ENCODE peak calls at places on chromosome 6, in four cellular contexts. One of them, this sample, is unnamed.

GRCh38 chr6:33073431-33073871 is at the start of gene HLA-DPA1:
- DNase-seq in neural progenitor cell: no peak
- DNase-seq in tibial artery: peak
- DNase-seq in heart left ventricle: peak
- DNase-seq in this sample: no peak

GRCh38 chr6:116975600-116975999 is 98.6 kb downstream of the RFX6 start:
- DNase-seq in neural progenitor cell: no peak
- DNase-seq in tibial artery: no peak
- DNase-seq in heart left ventricle: no peak
- DNase-seq in this sample: no peak

GRCh38 chr6:157263146-157263545 is 60.2 kb downstream of the TMEM242 start:
- DNase-seq in neural progenitor cell: no peak
- DNase-seq in tibial artery: no peak
- DNase-seq in heart left ventricle: no peak
- DNase-seq in this sample: no peak

GRCh38 chr6:48809700-48810099 is 653.4 kb downstream of the MMUT start:
- DNase-seq in neural progenitor cell: no peak
- DNase-seq in tibial artery: no peak
- DNase-seq in heart left ventricle: no peak
- DNase-seq in this sample: no peak

GRCh38 chr6:75275067-75275466 is 9.5 kb downstream of the TMEM30A start:
- DNase-seq in neural progenitor cell: no peak
- DNase-seq in tibial artery: no peak
- DNase-seq in heart left ventricle: no peak
- DNase-seq in this sample: no peak

GRCh38 chr6:156425374-156425773 is 351.8 kb upstream of the ARID1B start:
- DNase-seq in neural progenitor cell: no peak
- DNase-seq in tibial artery: no peak
- DNase-seq in heart left ventricle: no peak
- DNase-seq in this sample: no peak

GRCh38 chr6:31582230-31582601 is at the start of gene LTB:
- DNase-seq in neural progenitor cell: no peak
- DNase-seq in tibial artery: no peak
- DNase-seq in heart left ventricle: no peak
- DNase-seq in this sample: no peak

GRCh38 chr6:16730720-16731502 is 30.3 kb downstream of the ATXN1 start:
- DNase-seq in neural progenitor cell: no peak
- DNase-seq in tibial artery: no peak
- DNase-seq in heart left ventricle: no peak
- DNase-seq in this sample: no peak

GRCh38 chr6:7975764-7976146 is 65.2 kb upstream of the TXNDC5 start:
- DNase-seq in neural progenitor cell: no peak
- DNase-seq in tibial artery: peak
- DNase-seq in heart left ventricle: peak
- DNase-seq in this sample: no peak

GRCh38 chr6:143146186-143146831 is 85.6 kb downstream of the AIG1 start:
- DNase-seq in neural progenitor cell: no peak
- DNase-seq in tibial artery: no peak
- DNase-seq in heart left ventricle: no peak
- DNase-seq in this sample: no peak

GRCh38 chr6:25973923-25974555 is 11.4 kb downstream of the TRIM38 start:
- DNase-seq in neural progenitor cell: no peak
- DNase-seq in tibial artery: no peak
- DNase-seq in heart left ventricle: no peak
- DNase-seq in this sample: no peak

GRCh38 chr6:155310596-155310995 is 3.7 kb downstream of the TFB1M start:
- DNase-seq in neural progenitor cell: no peak
- DNase-seq in tibial artery: no peak
- DNase-seq in heart left ventricle: no peak
- DNase-seq in this sample: no peak

GRCh38 chr6:145713746-145714145 is 21.6 kb downstream of the EPM2A start:
- DNase-seq in neural progenitor cell: no peak
- DNase-seq in tibial artery: no peak
- DNase-seq in heart left ventricle: no peak
- DNase-seq in this sample: no peak

GRCh38 chr6:3031857-3032256 is 32.2 kb downstream of the NQO2 start:
- DNase-seq in neural progenitor cell: no peak
- DNase-seq in tibial artery: no peak
- DNase-seq in heart left ventricle: no peak
- DNase-seq in this sample: no peak

GRCh38 chr6:17820055-17820454 is 113.3 kb upstream of the NUP153 start:
- DNase-seq in neural progenitor cell: no peak
- DNase-seq in tibial artery: no peak
- DNase-seq in heart left ventricle: no peak
- DNase-seq in this sample: no peak

GRCh38 chr6:17385660-17386059 is 7.7 kb upstream of the CAP2 start:
- DNase-seq in neural progenitor cell: no peak
- DNase-seq in tibial artery: no peak
- DNase-seq in heart left ventricle: no peak
- DNase-seq in this sample: no peak

GRCh38 chr6:142907544-142907943 is 37.4 kb downstream of the HIVEP2 start:
- DNase-seq in neural progenitor cell: no peak
- DNase-seq in tibial artery: no peak
- DNase-seq in heart left ventricle: no peak
- DNase-seq in this sample: no peak

GRCh38 chr6:91081452-91082067 is 494.7 kb upstream of the MAP3K7 start:
- DNase-seq in neural progenitor cell: peak
- DNase-seq in tibial artery: no peak
- DNase-seq in heart left ventricle: no peak
- DNase-seq in this sample: no peak

GRCh38 chr6:30842754-30843610 is 41.3 kb upstream of the DDR1 start:
- DNase-seq in neural progenitor cell: no peak
- DNase-seq in tibial artery: no peak
- DNase-seq in heart left ventricle: no peak
- DNase-seq in this sample: no peak

GRCh38 chr6:116144590-116144989 is 18.7 kb upstream of the COL10A1 start:
- DNase-seq in neural progenitor cell: no peak
- DNase-seq in tibial artery: no peak
- DNase-seq in heart left ventricle: no peak
- DNase-seq in this sample: no peak

GRCh38 chr6:156977527-156978291 is 200.5 kb downstream of the ARID1B start:
- DNase-seq in neural progenitor cell: no peak
- DNase-seq in tibial artery: peak
- DNase-seq in heart left ventricle: peak
- DNase-seq in this sample: no peak

GRCh38 chr6:19822134-19822533 is 15.0 kb upstream of the ID4 start:
- DNase-seq in neural progenitor cell: no peak
- DNase-seq in tibial artery: no peak
- DNase-seq in heart left ventricle: no peak
- DNase-seq in this sample: no peak

GRCh38 chr6:150395388-150396009 is 26.7 kb downstream of the IYD start:
- DNase-seq in neural progenitor cell: peak
- DNase-seq in tibial artery: peak
- DNase-seq in heart left ventricle: no peak
- DNase-seq in this sample: peak

DNA sequence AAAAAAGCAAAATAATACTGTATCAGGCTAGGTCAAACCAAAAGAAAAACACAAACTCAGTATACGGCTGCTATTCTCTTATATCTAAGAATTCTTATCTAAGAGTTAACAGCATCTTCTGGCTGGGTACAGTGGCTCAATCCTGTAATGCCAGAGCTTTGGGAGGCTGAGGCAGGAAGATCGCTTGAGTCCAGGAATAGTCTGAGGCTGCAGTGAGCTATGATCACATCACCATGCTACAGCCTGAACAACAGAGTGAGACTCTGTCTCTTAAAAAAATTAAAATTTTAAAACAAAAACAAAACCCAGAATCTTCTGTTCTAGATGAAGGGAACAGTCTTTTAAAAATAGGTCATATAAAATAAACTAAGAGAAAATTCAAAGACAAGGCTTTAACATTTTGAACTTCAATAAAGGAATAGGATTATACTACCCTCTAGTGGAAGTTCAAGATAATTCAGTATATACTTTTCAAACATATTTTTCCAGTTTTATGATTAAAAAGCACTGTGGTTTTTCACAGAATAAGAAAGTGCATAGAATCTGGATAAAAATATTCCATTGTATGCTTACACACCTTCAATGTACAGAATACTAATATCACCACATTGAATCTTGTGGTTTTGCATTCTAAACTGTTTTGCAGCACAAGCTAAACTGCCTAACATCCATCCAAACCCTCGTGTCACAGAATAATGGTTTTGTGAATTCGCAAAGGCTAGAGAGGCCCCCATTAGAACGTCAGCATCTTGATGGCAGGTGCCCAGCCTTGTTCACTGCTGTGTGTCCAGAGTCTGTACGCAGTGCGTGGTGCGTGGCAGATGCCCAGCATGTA is 39.3 kb downstream of the DTNBP1 start:
- DNase-seq in neural progenitor cell: no peak
- DNase-seq in tibial artery: no peak
- DNase-seq in heart left ventricle: no peak
- DNase-seq in this sample: no peak
- TF ChIP-seq CTCF in neural progenitor cell: peak
- TF ChIP-seq CTCF in tibial artery: peak
- TF ChIP-seq CTCF in heart left ventricle: peak
- TF ChIP-seq CTCF in this sample: peak

GRCh38 chr6:47071681-47072080 is 29.5 kb upstream of the ADGRF1 start:
- DNase-seq in neural progenitor cell: no peak
- DNase-seq in tibial artery: no peak
- DNase-seq in heart left ventricle: no peak
- DNase-seq in this sample: no peak

GRCh38 chr6:47072667-47073066 is 30.5 kb upstream of the ADGRF1 start:
- DNase-seq in neural progenitor cell: no peak
- DNase-seq in tibial artery: no peak
- DNase-seq in heart left ventricle: no peak
- DNase-seq in this sample: no peak

GRCh38 chr6:47075741-47076421 is 33.7 kb upstream of the ADGRF1 start:
- DNase-seq in neural progenitor cell: no peak
- DNase-seq in tibial artery: no peak
- DNase-seq in heart left ventricle: no peak
- DNase-seq in this sample: no peak

GRCh38 chr6:47075168-47075567 is 33.0 kb upstream of the ADGRF1 start:
- DNase-seq in neural progenitor cell: no peak
- DNase-seq in tibial artery: no peak
- DNase-seq in heart left ventricle: no peak
- DNase-seq in this sample: no peak

DNA sequence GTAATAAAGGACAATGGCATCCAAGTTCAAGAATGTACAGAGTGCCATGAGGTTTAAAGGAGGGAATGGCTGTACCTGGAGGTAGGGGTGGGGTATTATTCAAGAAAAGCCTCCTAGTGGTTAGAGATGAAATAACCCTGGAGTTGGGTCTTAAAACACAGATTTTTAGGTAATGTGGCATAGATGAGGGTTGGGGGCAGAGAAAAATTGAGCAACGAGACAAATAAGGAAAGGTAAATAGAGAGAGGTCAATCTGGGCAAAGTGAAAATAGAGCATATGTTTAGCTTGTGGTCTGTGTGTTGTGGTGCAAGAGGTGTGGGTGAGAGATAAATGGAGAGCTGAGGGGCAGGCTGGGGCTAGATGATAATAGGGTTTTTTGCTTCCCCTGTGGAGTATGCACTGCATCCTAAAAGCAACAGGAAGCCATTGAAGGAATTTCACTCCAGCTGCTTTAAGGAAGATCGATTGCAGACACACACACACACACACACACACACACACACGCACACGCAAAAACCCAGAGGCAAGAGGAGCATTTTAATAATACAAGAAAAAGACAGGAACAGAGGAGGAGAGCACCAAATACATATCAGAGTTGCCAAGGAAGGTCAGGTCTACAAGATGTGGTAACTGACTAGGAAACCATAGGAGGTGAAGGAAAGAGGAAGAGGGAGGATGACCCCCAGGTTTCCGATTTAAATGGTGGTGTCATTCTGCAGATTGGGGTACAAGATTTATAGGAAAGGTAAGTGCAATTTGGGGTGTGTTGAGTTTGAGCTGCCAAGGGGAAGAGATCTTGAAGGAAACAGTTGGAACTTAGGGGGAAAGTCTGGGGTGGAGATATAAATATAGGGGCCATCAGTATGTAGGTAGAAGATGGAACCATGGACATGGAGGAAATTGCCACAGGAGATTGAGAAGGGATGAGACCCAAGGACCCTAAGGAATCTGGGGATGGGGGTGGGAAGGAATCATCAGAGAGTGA is 31.3 kb upstream of the ADGRF1 start:
- DNase-seq in neural progenitor cell: no peak
- DNase-seq in tibial artery: no peak
- DNase-seq in heart left ventricle: no peak
- DNase-seq in this sample: no peak
- TF ChIP-seq CTCF in neural progenitor cell: peak
- TF ChIP-seq CTCF in tibial artery: no peak
- TF ChIP-seq CTCF in heart left ventricle: no peak
- TF ChIP-seq CTCF in this sample: peak

GRCh38 chr6:85476532-85476931 is 26.6 kb downstream of the NT5E start:
- DNase-seq in neural progenitor cell: no peak
- DNase-seq in tibial artery: no peak
- DNase-seq in heart left ventricle: no peak
- DNase-seq in this sample: no peak
- TF ChIP-seq CTCF in neural progenitor cell: no peak
- TF ChIP-seq CTCF in tibial artery: no peak
- TF ChIP-seq CTCF in heart left ventricle: no peak
- TF ChIP-seq CTCF in this sample: no peak

DNA sequence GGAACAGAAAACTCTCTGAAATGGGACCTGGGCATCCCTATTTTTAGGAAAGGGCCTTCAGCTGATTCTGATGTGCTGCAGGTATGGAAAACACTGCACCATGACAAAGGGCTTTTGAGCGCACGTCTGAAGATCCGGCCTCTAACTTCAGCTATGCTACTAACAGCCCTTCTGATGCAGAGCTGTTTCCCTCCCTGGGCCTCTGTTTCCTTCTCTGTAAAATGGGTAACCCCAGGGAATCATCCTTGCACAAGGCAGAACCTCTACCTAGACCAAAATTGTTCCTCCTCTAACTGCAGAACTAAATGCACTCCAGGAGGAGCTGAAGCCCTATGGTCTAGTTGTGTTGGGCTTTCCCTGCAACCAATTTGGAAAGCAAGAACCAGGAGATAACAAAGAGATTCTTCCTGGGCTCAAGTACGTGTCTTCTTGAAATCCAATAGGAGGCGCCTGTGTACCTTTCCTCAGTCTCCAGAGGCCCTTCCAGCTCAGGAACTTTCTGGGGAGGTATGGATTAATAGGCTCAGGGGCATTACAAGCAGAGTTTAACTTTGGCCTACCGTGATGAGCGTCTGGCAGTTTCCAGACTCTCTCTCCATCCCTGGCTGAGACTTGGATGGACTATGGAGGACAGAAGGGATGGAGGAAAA is 5.9 kb downstream of the GPX5 start:
- DNase-seq in neural progenitor cell: peak
- DNase-seq in tibial artery: no peak
- DNase-seq in heart left ventricle: no peak
- DNase-seq in this sample: no peak
- TF ChIP-seq CTCF in neural progenitor cell: peak
- TF ChIP-seq CTCF in tibial artery: no peak
- TF ChIP-seq CTCF in heart left ventricle: no peak
- TF ChIP-seq CTCF in this sample: no peak

GRCh38 chr6:42642794-42643193 is 79.0 kb downstream of the UBR2 start:
- DNase-seq in neural progenitor cell: no peak
- DNase-seq in tibial artery: no peak
- DNase-seq in heart left ventricle: no peak
- DNase-seq in this sample: no peak
- TF ChIP-seq CTCF in neural progenitor cell: no peak
- TF ChIP-seq CTCF in tibial artery: no peak
- TF ChIP-seq CTCF in heart left ventricle: no peak
- TF ChIP-seq CTCF in this sample: no peak